ENCODE peak calls at places on chromosomes 6 and 20, in eight cellular contexts. T, P, G, V, B, F, M and I are unnamed samples.
A peak's percentile ranks its signal among the peaks of the same experiment; 100 is the strongest.

GRCh38 chr20:45835230-45836224 is 1.9 kb downstream of the SNX21 start:
- DNase-seq in T (no peak), P (no peak), G (no peak), V (no peak), B (no peak), F (no peak), M (peak; percentile 92), I (no peak)

GRCh38 chr6:111105578-111105977 is 18.3 kb downstream of the SLC16A10 start:
- DNase-seq in T (no peak), P (peak; percentile 15), G (peak; percentile 29), V (peak; percentile 90), B (peak; percentile 80), F (peak; percentile 34), M (no peak), I (peak; percentile 32)

GRCh38 chr20:48744515-48744914 is 83.3 kb downstream of the PREX1 start:
- DNase-seq in T (no peak), P (no peak), G (no peak), V (no peak), B (no peak), F (no peak), M (no peak), I (no peak)

GRCh38 chr6:149235130-149235561 is 82.4 kb upstream of the TAB2 start:
- DNase-seq in T (peak; percentile 13), P (peak; percentile 35), G (peak; percentile 40), V (no peak), B (peak; percentile 87), F (no peak), M (peak; percentile 78), I (no peak)

GRCh38 chr6:135163440-135163738 is 17.7 kb upstream of the MYB start:
- DNase-seq in T (no peak), P (no peak), G (no peak), V (no peak), B (no peak), F (no peak), M (no peak), I (no peak)

GRCh38 chr6:43096451-43097097 is 20.5 kb downstream of the PTK7 start:
- DNase-seq in T (no peak), P (peak; percentile 89), G (no peak), V (peak; percentile 79), B (peak; percentile 23), F (peak; percentile 65), M (peak; percentile 92), I (peak; percentile 70)

GRCh38 chr6:145789443-145789842 is 25.2 kb downstream of the FBXO30 start:
- DNase-seq in T (no peak), P (no peak), G (no peak), V (no peak), B (peak; percentile 6), F (no peak), M (peak; percentile 36), I (no peak)

GRCh38 chr6:144148891-144149290 is 1.4 kb upstream of the STX11 start:
- DNase-seq in T (no peak), P (no peak), G (no peak), V (no peak), B (peak; percentile 61), F (no peak), M (peak; percentile 68), I (no peak)

GRCh38 chr20:59631751-59632380 is 27.5 kb downstream of the PHACTR3 start:
- DNase-seq in T (no peak), P (no peak), G (no peak), V (no peak), B (no peak), F (no peak), M (no peak), I (no peak)